ENCODE peak calls at places on chromosomes 11 and 22, in six cellular contexts. M is dorsolateral prefrontal cortex, Q is neural progenitor cell, T is body of pancreas, O is fibroblast of lung, P is GM12878. U is an unnamed sample.

GRCh38 chr22:35991168-35991567 is 37.5 kb downstream of the RBFOX2 start:
- DNase-seq in M (no peak), Q (no peak), T (no peak), O (peak; percentile 77), P (no peak), U (no peak)

GRCh38 chr22:49193348-49193747 is 634.3 kb downstream of the BRD1 start:
- DNase-seq in M (no peak), Q (no peak), T (no peak), O (no peak), P (no peak), U (no peak)

GRCh38 chr11:34926831-34927132 is 10.4 kb downstream of the PDHX start:
- DNase-seq in M (no peak), Q (no peak), T (no peak), O (peak; percentile 53), P (no peak), U (no peak)

GRCh38 chr11:10638285-10638684 is 55.3 kb downstream of the IRAG1 start:
- DNase-seq in M (no peak), Q (no peak), T (no peak), O (peak; percentile 82), P (no peak), U (no peak)

GRCh38 chr11:36044636-36045035 is 100.8 kb downstream of the LDLRAD3 start:
- DNase-seq in M (no peak), Q (no peak), T (no peak), O (no peak), P (no peak), U (no peak)

GRCh38 chr22:22110548-22111266 is 128.1 kb upstream of the TOP3B start:
- DNase-seq in M (no peak), Q (peak; percentile 62), T (peak; percentile 21), O (peak; percentile 76), P (peak; percentile 93), U (peak; percentile 66)

GRCh38 chr11:102451041-102451692 is 1.4 kb downstream of the TMEM123 start:
- DNase-seq in M (no peak), Q (no peak), T (no peak), O (no peak), P (no peak), U (no peak)

GRCh38 chr22:41407433-41407832 is 25.7 kb downstream of the TEF start:
- DNase-seq in M (no peak), Q (no peak), T (no peak), O (no peak), P (no peak), U (no peak)

GRCh38 chr22:36467042-36467810 is 14.2 kb downstream of the TXN2 start:
- DNase-seq in M (no peak), Q (no peak), T (peak; percentile 24), O (peak; percentile 94), P (no peak), U (peak; percentile 78)

GRCh38 chr11:47028530-47029093 is 92.1 kb downstream of the CSTPP1 start:
- DNase-seq in M (no peak), Q (no peak), T (no peak), O (peak; percentile 8), P (no peak), U (peak; percentile 8)

GRCh38 chr11:74055938-74056337 is 47.1 kb upstream of the UCP3 start:
- DNase-seq in M (no peak), Q (no peak), T (no peak), O (peak; percentile 79), P (no peak), U (peak; percentile 85)

DNA sequence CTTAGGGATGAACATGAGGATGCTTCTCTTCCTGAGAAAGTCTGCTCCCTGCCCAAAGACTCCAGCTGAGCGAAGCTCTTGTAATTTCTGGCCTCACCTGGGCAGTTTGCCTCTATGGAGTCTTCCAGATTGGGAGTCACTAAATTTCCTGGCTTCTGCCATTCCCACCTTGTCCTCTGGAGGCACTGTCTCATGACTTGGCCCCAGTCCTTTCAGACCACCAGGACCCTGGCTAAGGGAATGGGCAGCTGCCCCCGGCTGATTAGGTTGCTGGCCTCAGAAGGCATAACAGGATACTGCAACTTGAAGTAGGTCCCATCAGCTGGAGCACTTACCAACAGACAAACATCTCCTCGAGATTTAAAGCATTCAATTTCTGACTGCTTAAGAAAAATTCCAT is 128.1 kb upstream of the SPON1 start:
- DNase-seq in M (no peak), Q (peak; percentile 65), T (no peak), O (no peak), P (no peak), U (no peak)
- TF ChIP-seq CTCF in M (no peak), Q (peak; percentile 72), T (no peak), O (peak; percentile 14), P (peak; percentile 32), U (peak; percentile 62)

GRCh38 chr11:84566681-84567080 is 1060.5 kb downstream of the DLG2 start:
- DNase-seq in M (no peak), Q (no peak), T (no peak), O (peak; percentile 36), P (no peak), U (no peak)
- H3K27ac ChIP-seq in M (no peak overlapping the region), Q (no peak overlapping the region), T (no peak overlapping the region), O (no peak overlapping the region), P (no peak overlapping the region), U (no peak overlapping the region)

DNA sequence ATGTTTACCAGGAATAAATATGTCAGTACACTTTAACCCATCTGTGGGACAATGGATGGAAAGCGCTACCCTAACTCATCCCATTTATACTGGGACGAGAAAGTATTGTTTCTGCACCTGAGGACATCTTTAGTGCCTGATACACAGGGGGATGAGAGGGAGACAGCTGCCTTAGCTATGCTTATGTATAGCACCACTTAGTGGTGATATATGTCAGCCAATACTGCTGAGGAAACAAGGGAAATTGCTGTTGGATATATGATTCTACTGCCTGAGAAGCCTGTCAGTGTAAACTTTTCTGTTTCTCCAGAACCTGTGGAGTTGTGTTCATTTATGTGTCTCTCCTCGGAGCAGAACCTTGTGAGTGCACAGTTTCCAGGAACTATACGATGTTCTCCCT is 13.3 kb upstream of the CEP295 start:
- DNase-seq in M (no peak), Q (peak; percentile 53), T (no peak), O (peak; percentile 13), P (no peak), U (peak; percentile 16)
- TF ChIP-seq CTCF in M (no peak), Q (peak; percentile 58), T (no peak), O (no peak), P (peak; percentile 31), U (peak; percentile 65)

GRCh38 chr11:69303427-69303826 is 9.5 kb downstream of the MYEOV start:
- DNase-seq in M (no peak), Q (no peak), T (no peak), O (no peak), P (no peak), U (no peak)

GRCh38 chr11:69302447-69302846 is 8.5 kb downstream of the MYEOV start:
- DNase-seq in M (no peak), Q (no peak), T (no peak), O (no peak), P (no peak), U (no peak)

GRCh38 chr11:69300124-69301032 is 6.4 kb downstream of the MYEOV start:
- DNase-seq in M (no peak), Q (no peak), T (no peak), O (peak; percentile 44), P (no peak), U (peak; percentile 70)

GRCh38 chr11:69301033-69301490 is 7.1 kb downstream of the MYEOV start:
- DNase-seq in M (no peak), Q (no peak), T (no peak), O (no peak), P (no peak), U (no peak)

DNA sequence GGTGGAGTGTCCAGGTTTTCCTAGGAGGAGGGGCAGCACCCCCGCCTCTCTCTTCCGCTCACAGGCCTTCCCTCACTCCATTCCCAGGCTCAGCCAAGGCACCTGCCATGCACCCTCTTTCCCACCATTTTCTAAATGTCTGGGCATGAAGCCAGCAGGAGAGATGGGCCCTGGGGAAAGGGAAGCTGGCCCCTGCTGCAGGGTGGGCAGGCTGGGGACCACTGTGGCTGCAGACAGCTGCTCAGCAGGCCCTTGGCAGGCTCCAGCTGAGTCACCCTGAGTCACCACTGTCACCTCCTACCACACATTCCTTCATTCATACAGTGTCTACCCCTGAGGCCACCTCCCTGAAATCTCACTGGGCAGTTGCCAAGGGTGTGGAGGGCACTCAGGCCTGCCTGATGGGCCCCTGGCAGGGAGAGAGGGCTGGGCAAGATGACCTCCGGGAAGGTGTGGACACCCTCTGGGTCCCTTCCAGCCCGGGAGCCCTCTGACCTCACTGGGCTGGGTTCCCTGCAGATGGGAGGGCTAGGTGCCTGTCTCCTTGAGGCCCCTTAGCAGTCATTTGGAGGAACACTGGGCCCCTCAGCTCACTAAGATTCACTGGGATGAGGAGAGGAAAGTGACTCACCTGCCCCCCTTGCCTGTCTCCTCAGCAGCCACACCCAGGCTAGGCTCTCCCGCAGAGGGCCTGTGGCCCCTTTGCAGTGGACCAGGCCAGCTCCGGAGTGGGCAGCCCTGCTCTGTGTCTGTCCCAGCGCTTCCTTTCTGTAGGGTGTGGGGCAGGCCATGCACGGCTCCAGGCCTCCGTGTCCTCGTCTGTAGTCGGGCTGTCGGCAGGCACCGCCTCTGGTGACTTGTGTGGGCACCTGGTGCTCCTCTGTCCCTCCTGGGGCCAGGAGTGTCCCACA is 7.8 kb downstream of the MYEOV start:
- DNase-seq in M (no peak), Q (no peak), T (peak; percentile 40), O (peak; percentile 91), P (no peak), U (peak; percentile 83)
- H3K27ac ChIP-seq in M (no peak overlapping the region), Q (no peak overlapping the region), T (peak overlapping the region; percentile 26), O (peak overlapping the region; percentile 94), P (no peak overlapping the region), U (peak overlapping the region; percentile 74)

GRCh38 chr11:130002846-130003716 is 446 bp upstream of the PRDM10 start:
- DNase-seq in M (peak; percentile 93), Q (peak; percentile 96), T (peak; percentile 95), O (peak; percentile 97), P (peak; percentile 95), U (peak; percentile 95)
- TF ChIP-seq CTCF in M (no peak), Q (no peak), T (no peak), O (no peak), P (no peak), U (no peak)

GRCh38 chr11:44689265-44689664 is 37.5 kb upstream of the TSPAN18 start:
- DNase-seq in M (no peak), Q (no peak), T (no peak), O (no peak), P (no peak), U (no peak)

GRCh38 chr11:44695169-44695833 is 31.5 kb upstream of the TSPAN18 start:
- DNase-seq in M (no peak), Q (no peak), T (no peak), O (no peak), P (no peak), U (no peak)

GRCh38 chr11:44694443-44694842 is 32.3 kb upstream of the TSPAN18 start:
- DNase-seq in M (no peak), Q (no peak), T (no peak), O (no peak), P (no peak), U (no peak)

GRCh38 chr11:44690651-44691050 is 36.1 kb upstream of the TSPAN18 start:
- DNase-seq in M (no peak), Q (no peak), T (no peak), O (no peak), P (no peak), U (no peak)

DNA sequence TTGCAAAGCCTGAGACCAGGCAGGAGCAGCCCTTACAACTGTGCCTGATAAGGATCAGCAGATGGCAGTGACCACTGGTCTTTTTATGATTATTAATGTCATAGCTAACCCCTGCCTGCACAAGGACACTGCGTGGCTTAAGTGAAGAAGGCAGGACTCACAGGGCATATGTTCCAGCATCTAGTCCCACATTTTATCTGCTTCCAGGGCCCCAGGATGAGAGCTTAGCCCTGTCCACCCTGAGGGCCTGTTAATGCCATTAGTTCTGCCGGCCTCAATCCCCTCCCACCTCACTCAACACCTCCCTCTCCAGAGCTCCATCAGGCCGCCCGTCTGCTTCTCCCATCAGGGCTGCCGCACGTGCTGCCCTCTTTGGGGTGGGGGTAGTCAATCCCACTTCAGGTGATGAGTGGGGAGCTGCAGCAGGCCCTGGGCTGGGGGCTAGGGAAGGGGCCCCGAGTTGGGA is 33.1 kb upstream of the TSPAN18 start:
- DNase-seq in M (no peak), Q (peak; percentile 26), T (no peak), O (no peak), P (no peak), U (no peak)
- H3K27ac ChIP-seq in M (no peak overlapping the region), Q (no peak overlapping the region), T (no peak overlapping the region), O (no peak overlapping the region), P (no peak overlapping the region), U (no peak overlapping the region)

U was measured in brain microvascular endothelial cell.